ENCODE peak calls at places on chromosomes 16 and 17, in ten cellular contexts. One of them, this sample, is unnamed.

GRCh38 chr17:67491009-67491677 is 114.1 kb downstream of the PITPNC1 start:
- DNase-seq in HuH-7.5: no peak
- DNase-seq in kidney glomerular epithelial cell: peak; percentile 64
- DNase-seq in activated CD4-positive, CD25-positive, alpha-beta regulatory T cell: no peak
- DNase-seq in MV-4-11: peak; percentile 95
- DNase-seq in tibial nerve: peak; percentile 80
- DNase-seq in colonic mucosa: peak; percentile 51
- DNase-seq in aorta: peak; percentile 91
- DNase-seq in stimulated activated CD4-positive, alpha-beta T cell treated with anti-CD3 and anti-CD28 coated beads, Interleukin-15, amount 100 ng/mL, for 24 hours: no peak
- DNase-seq in foreskin melanocyte: peak; percentile 38
- DNase-seq in this sample: no peak

GRCh38 chr16:67158637-67159600 is 790 bp downstream of the TRADD start:
- DNase-seq in HuH-7.5: peak; percentile 59
- DNase-seq in kidney glomerular epithelial cell: no peak
- DNase-seq in activated CD4-positive, CD25-positive, alpha-beta regulatory T cell: peak; percentile 46
- DNase-seq in MV-4-11: peak; percentile 55
- DNase-seq in tibial nerve: no peak
- DNase-seq in colonic mucosa: peak; percentile 76
- DNase-seq in aorta: peak; percentile 86
- DNase-seq in stimulated activated CD4-positive, alpha-beta T cell treated with anti-CD3 and anti-CD28 coated beads, Interleukin-15, amount 100 ng/mL, for 24 hours: peak; percentile 88
- DNase-seq in foreskin melanocyte: no peak
- DNase-seq in this sample: no peak

GRCh38 chr16:4904942-4905615 is 31.9 kb downstream of the PPL start:
- DNase-seq in HuH-7.5: no peak
- DNase-seq in kidney glomerular epithelial cell: no peak
- DNase-seq in activated CD4-positive, CD25-positive, alpha-beta regulatory T cell: no peak
- DNase-seq in MV-4-11: no peak
- DNase-seq in tibial nerve: no peak
- DNase-seq in colonic mucosa: no peak
- DNase-seq in aorta: no peak
- DNase-seq in stimulated activated CD4-positive, alpha-beta T cell treated with anti-CD3 and anti-CD28 coated beads, Interleukin-15, amount 100 ng/mL, for 24 hours: no peak
- DNase-seq in foreskin melanocyte: peak; percentile 79
- DNase-seq in this sample: no peak

GRCh38 chr17:11948791-11949190 is 48.5 kb downstream of the ZNF18 start:
- DNase-seq in HuH-7.5: no peak
- DNase-seq in kidney glomerular epithelial cell: no peak
- DNase-seq in activated CD4-positive, CD25-positive, alpha-beta regulatory T cell: no peak
- DNase-seq in MV-4-11: no peak
- DNase-seq in tibial nerve: peak; percentile 28
- DNase-seq in colonic mucosa: no peak
- DNase-seq in aorta: no peak
- DNase-seq in stimulated activated CD4-positive, alpha-beta T cell treated with anti-CD3 and anti-CD28 coated beads, Interleukin-15, amount 100 ng/mL, for 24 hours: no peak
- DNase-seq in foreskin melanocyte: no peak
- DNase-seq in this sample: no peak

GRCh38 chr17:28324776-28325175 is 5.8 kb downstream of the TMEM97 start:
- DNase-seq in HuH-7.5: no peak
- DNase-seq in kidney glomerular epithelial cell: no peak
- DNase-seq in activated CD4-positive, CD25-positive, alpha-beta regulatory T cell: no peak
- DNase-seq in MV-4-11: peak; percentile 64
- DNase-seq in tibial nerve: no peak
- DNase-seq in colonic mucosa: no peak
- DNase-seq in aorta: no peak
- DNase-seq in stimulated activated CD4-positive, alpha-beta T cell treated with anti-CD3 and anti-CD28 coated beads, Interleukin-15, amount 100 ng/mL, for 24 hours: no peak
- DNase-seq in foreskin melanocyte: no peak
- DNase-seq in this sample: peak; percentile 14

GRCh38 chr17:14775761-14776492 is 475.0 kb downstream of the HS3ST3B1 start:
- DNase-seq in HuH-7.5: no peak
- DNase-seq in kidney glomerular epithelial cell: no peak
- DNase-seq in activated CD4-positive, CD25-positive, alpha-beta regulatory T cell: no peak
- DNase-seq in MV-4-11: no peak
- DNase-seq in tibial nerve: no peak
- DNase-seq in colonic mucosa: no peak
- DNase-seq in aorta: no peak
- DNase-seq in stimulated activated CD4-positive, alpha-beta T cell treated with anti-CD3 and anti-CD28 coated beads, Interleukin-15, amount 100 ng/mL, for 24 hours: no peak
- DNase-seq in foreskin melanocyte: no peak
- DNase-seq in this sample: no peak

GRCh38 chr17:36182176-36183000 is 6.0 kb upstream of the TBC1D3B start:
- DNase-seq in HuH-7.5: no peak
- DNase-seq in kidney glomerular epithelial cell: no peak
- DNase-seq in activated CD4-positive, CD25-positive, alpha-beta regulatory T cell: no peak
- DNase-seq in MV-4-11: no peak
- DNase-seq in tibial nerve: no peak
- DNase-seq in colonic mucosa: no peak
- DNase-seq in aorta: peak; percentile 70
- DNase-seq in stimulated activated CD4-positive, alpha-beta T cell treated with anti-CD3 and anti-CD28 coated beads, Interleukin-15, amount 100 ng/mL, for 24 hours: no peak
- DNase-seq in foreskin melanocyte: no peak
- DNase-seq in this sample: no peak

GRCh38 chr17:62715882-62716390 is 88.5 kb downstream of the MRC2 start:
- DNase-seq in HuH-7.5: no peak
- DNase-seq in kidney glomerular epithelial cell: no peak
- DNase-seq in activated CD4-positive, CD25-positive, alpha-beta regulatory T cell: no peak
- DNase-seq in MV-4-11: no peak
- DNase-seq in tibial nerve: no peak
- DNase-seq in colonic mucosa: no peak
- DNase-seq in aorta: no peak
- DNase-seq in stimulated activated CD4-positive, alpha-beta T cell treated with anti-CD3 and anti-CD28 coated beads, Interleukin-15, amount 100 ng/mL, for 24 hours: no peak
- DNase-seq in foreskin melanocyte: no peak
- DNase-seq in this sample: no peak

GRCh38 chr17:11598274-11599221 is at the start of gene DNAH9:
- DNase-seq in HuH-7.5: no peak
- DNase-seq in kidney glomerular epithelial cell: peak; percentile 89
- DNase-seq in activated CD4-positive, CD25-positive, alpha-beta regulatory T cell: no peak
- DNase-seq in MV-4-11: no peak
- DNase-seq in tibial nerve: peak; percentile 95
- DNase-seq in colonic mucosa: peak; percentile 98
- DNase-seq in aorta: peak; percentile 94
- DNase-seq in stimulated activated CD4-positive, alpha-beta T cell treated with anti-CD3 and anti-CD28 coated beads, Interleukin-15, amount 100 ng/mL, for 24 hours: peak; percentile 66
- DNase-seq in foreskin melanocyte: peak; percentile 6
- DNase-seq in this sample: no peak

GRCh38 chr16:28504707-28505404 is 1.8 kb downstream of the IL27 start:
- DNase-seq in HuH-7.5: peak; percentile 61
- DNase-seq in kidney glomerular epithelial cell: no peak
- DNase-seq in activated CD4-positive, CD25-positive, alpha-beta regulatory T cell: no peak
- DNase-seq in MV-4-11: no peak
- DNase-seq in tibial nerve: no peak
- DNase-seq in colonic mucosa: peak; percentile 65
- DNase-seq in aorta: no peak
- DNase-seq in stimulated activated CD4-positive, alpha-beta T cell treated with anti-CD3 and anti-CD28 coated beads, Interleukin-15, amount 100 ng/mL, for 24 hours: no peak
- DNase-seq in foreskin melanocyte: no peak
- DNase-seq in this sample: no peak

GRCh38 chr17:40621558-40621957 is 26.1 kb downstream of the SMARCE1 start:
- DNase-seq in HuH-7.5: no peak
- DNase-seq in kidney glomerular epithelial cell: no peak
- DNase-seq in activated CD4-positive, CD25-positive, alpha-beta regulatory T cell: no peak
- DNase-seq in MV-4-11: no peak
- DNase-seq in tibial nerve: no peak
- DNase-seq in colonic mucosa: no peak
- DNase-seq in aorta: no peak
- DNase-seq in stimulated activated CD4-positive, alpha-beta T cell treated with anti-CD3 and anti-CD28 coated beads, Interleukin-15, amount 100 ng/mL, for 24 hours: no peak
- DNase-seq in foreskin melanocyte: no peak
- DNase-seq in this sample: no peak

GRCh38 chr17:83079340-83079747 is at the start of gene METRNL:
- DNase-seq in HuH-7.5: peak; percentile 92
- DNase-seq in kidney glomerular epithelial cell: peak; percentile 19
- DNase-seq in activated CD4-positive, CD25-positive, alpha-beta regulatory T cell: peak; percentile 38
- DNase-seq in MV-4-11: peak; percentile 35
- DNase-seq in tibial nerve: no peak
- DNase-seq in colonic mucosa: peak; percentile 83
- DNase-seq in aorta: peak; percentile 95
- DNase-seq in stimulated activated CD4-positive, alpha-beta T cell treated with anti-CD3 and anti-CD28 coated beads, Interleukin-15, amount 100 ng/mL, for 24 hours: peak; percentile 75
- DNase-seq in foreskin melanocyte: no peak
- DNase-seq in this sample: peak; percentile 60

GRCh38 chr16:2415085-2415484 is 14.2 kb upstream of the CCNF start:
- DNase-seq in HuH-7.5: no peak
- DNase-seq in kidney glomerular epithelial cell: no peak
- DNase-seq in activated CD4-positive, CD25-positive, alpha-beta regulatory T cell: no peak
- DNase-seq in MV-4-11: no peak
- DNase-seq in tibial nerve: no peak
- DNase-seq in colonic mucosa: no peak
- DNase-seq in aorta: no peak
- DNase-seq in stimulated activated CD4-positive, alpha-beta T cell treated with anti-CD3 and anti-CD28 coated beads, Interleukin-15, amount 100 ng/mL, for 24 hours: no peak
- DNase-seq in foreskin melanocyte: no peak
- DNase-seq in this sample: no peak

GRCh38 chr17:57442401-57442823 is 186.1 kb downstream of the MSI2 start:
- DNase-seq in HuH-7.5: no peak
- DNase-seq in kidney glomerular epithelial cell: no peak
- DNase-seq in activated CD4-positive, CD25-positive, alpha-beta regulatory T cell: no peak
- DNase-seq in MV-4-11: no peak
- DNase-seq in tibial nerve: no peak
- DNase-seq in colonic mucosa: no peak
- DNase-seq in aorta: no peak
- DNase-seq in stimulated activated CD4-positive, alpha-beta T cell treated with anti-CD3 and anti-CD28 coated beads, Interleukin-15, amount 100 ng/mL, for 24 hours: no peak
- DNase-seq in foreskin melanocyte: peak; percentile 81
- DNase-seq in this sample: no peak

GRCh38 chr17:2214047-2214717 is 89.4 kb downstream of the SMG6 start:
- DNase-seq in HuH-7.5: no peak
- DNase-seq in kidney glomerular epithelial cell: peak; percentile 61
- DNase-seq in activated CD4-positive, CD25-positive, alpha-beta regulatory T cell: no peak
- DNase-seq in MV-4-11: peak; percentile 64
- DNase-seq in tibial nerve: peak; percentile 52
- DNase-seq in colonic mucosa: no peak
- DNase-seq in aorta: peak; percentile 86
- DNase-seq in stimulated activated CD4-positive, alpha-beta T cell treated with anti-CD3 and anti-CD28 coated beads, Interleukin-15, amount 100 ng/mL, for 24 hours: peak; percentile 42
- DNase-seq in foreskin melanocyte: peak; percentile 35
- DNase-seq in this sample: no peak

GRCh38 chr16:19505600-19506303 is 16.1 kb downstream of the GDE1 start:
- DNase-seq in HuH-7.5: no peak
- DNase-seq in kidney glomerular epithelial cell: no peak
- DNase-seq in activated CD4-positive, CD25-positive, alpha-beta regulatory T cell: no peak
- DNase-seq in MV-4-11: no peak
- DNase-seq in tibial nerve: peak; percentile 72
- DNase-seq in colonic mucosa: no peak
- DNase-seq in aorta: no peak
- DNase-seq in stimulated activated CD4-positive, alpha-beta T cell treated with anti-CD3 and anti-CD28 coated beads, Interleukin-15, amount 100 ng/mL, for 24 hours: no peak
- DNase-seq in foreskin melanocyte: peak; percentile 26
- DNase-seq in this sample: no peak

GRCh38 chr17:69654981-69655581 is 240.6 kb downstream of the MAP2K6 start:
- DNase-seq in HuH-7.5: no peak
- DNase-seq in kidney glomerular epithelial cell: peak; percentile 82
- DNase-seq in activated CD4-positive, CD25-positive, alpha-beta regulatory T cell: no peak
- DNase-seq in MV-4-11: no peak
- DNase-seq in tibial nerve: no peak
- DNase-seq in colonic mucosa: no peak
- DNase-seq in aorta: no peak
- DNase-seq in stimulated activated CD4-positive, alpha-beta T cell treated with anti-CD3 and anti-CD28 coated beads, Interleukin-15, amount 100 ng/mL, for 24 hours: no peak
- DNase-seq in foreskin melanocyte: no peak
- DNase-seq in this sample: no peak

GRCh38 chr16:14286381-14287230 is 215.5 kb downstream of the MRTFB start:
- DNase-seq in HuH-7.5: no peak
- DNase-seq in kidney glomerular epithelial cell: no peak
- DNase-seq in activated CD4-positive, CD25-positive, alpha-beta regulatory T cell: no peak
- DNase-seq in MV-4-11: no peak
- DNase-seq in tibial nerve: no peak
- DNase-seq in colonic mucosa: peak; percentile 35
- DNase-seq in aorta: peak; percentile 69
- DNase-seq in stimulated activated CD4-positive, alpha-beta T cell treated with anti-CD3 and anti-CD28 coated beads, Interleukin-15, amount 100 ng/mL, for 24 hours: no peak
- DNase-seq in foreskin melanocyte: no peak
- DNase-seq in this sample: no peak

GRCh38 chr16:51638338-51639135 is 487.5 kb upstream of the SALL1 start:
- DNase-seq in HuH-7.5: no peak
- DNase-seq in kidney glomerular epithelial cell: no peak
- DNase-seq in activated CD4-positive, CD25-positive, alpha-beta regulatory T cell: no peak
- DNase-seq in MV-4-11: no peak
- DNase-seq in tibial nerve: no peak
- DNase-seq in colonic mucosa: no peak
- DNase-seq in aorta: no peak
- DNase-seq in stimulated activated CD4-positive, alpha-beta T cell treated with anti-CD3 and anti-CD28 coated beads, Interleukin-15, amount 100 ng/mL, for 24 hours: no peak
- DNase-seq in foreskin melanocyte: no peak
- DNase-seq in this sample: no peak

GRCh38 chr16:10408824-10409381 is 23.0 kb downstream of the ATF7IP2 start:
- DNase-seq in HuH-7.5: no peak
- DNase-seq in kidney glomerular epithelial cell: no peak
- DNase-seq in activated CD4-positive, CD25-positive, alpha-beta regulatory T cell: no peak
- DNase-seq in MV-4-11: peak; percentile 35
- DNase-seq in tibial nerve: no peak
- DNase-seq in colonic mucosa: no peak
- DNase-seq in aorta: no peak
- DNase-seq in stimulated activated CD4-positive, alpha-beta T cell treated with anti-CD3 and anti-CD28 coated beads, Interleukin-15, amount 100 ng/mL, for 24 hours: no peak
- DNase-seq in foreskin melanocyte: peak; percentile 2
- DNase-seq in this sample: no peak

GRCh38 chr17:58352843-58353719 is 1.1 kb upstream of the SUPT4H1 start:
- DNase-seq in HuH-7.5: no peak
- DNase-seq in kidney glomerular epithelial cell: no peak
- DNase-seq in activated CD4-positive, CD25-positive, alpha-beta regulatory T cell: no peak
- DNase-seq in MV-4-11: peak; percentile 65
- DNase-seq in tibial nerve: no peak
- DNase-seq in colonic mucosa: no peak
- DNase-seq in aorta: peak; percentile 75
- DNase-seq in stimulated activated CD4-positive, alpha-beta T cell treated with anti-CD3 and anti-CD28 coated beads, Interleukin-15, amount 100 ng/mL, for 24 hours: peak; percentile 62
- DNase-seq in foreskin melanocyte: peak; percentile 51
- DNase-seq in this sample: no peak

GRCh38 chr16:88531931-88532433 is 38.2 kb upstream of the ZC3H18 start:
- DNase-seq in HuH-7.5: no peak
- DNase-seq in kidney glomerular epithelial cell: no peak
- DNase-seq in activated CD4-positive, CD25-positive, alpha-beta regulatory T cell: no peak
- DNase-seq in MV-4-11: no peak
- DNase-seq in tibial nerve: no peak
- DNase-seq in colonic mucosa: no peak
- DNase-seq in aorta: no peak
- DNase-seq in stimulated activated CD4-positive, alpha-beta T cell treated with anti-CD3 and anti-CD28 coated beads, Interleukin-15, amount 100 ng/mL, for 24 hours: no peak
- DNase-seq in foreskin melanocyte: no peak
- DNase-seq in this sample: no peak

GRCh38 chr17:28975634-28976033 is 24.3 kb upstream of the PHF12 start:
- DNase-seq in HuH-7.5: no peak
- DNase-seq in kidney glomerular epithelial cell: no peak
- DNase-seq in activated CD4-positive, CD25-positive, alpha-beta regulatory T cell: no peak
- DNase-seq in MV-4-11: no peak
- DNase-seq in tibial nerve: no peak
- DNase-seq in colonic mucosa: no peak
- DNase-seq in aorta: no peak
- DNase-seq in stimulated activated CD4-positive, alpha-beta T cell treated with anti-CD3 and anti-CD28 coated beads, Interleukin-15, amount 100 ng/mL, for 24 hours: no peak
- DNase-seq in foreskin melanocyte: no peak
- DNase-seq in this sample: no peak

GRCh38 chr16:19481291-19481690 is 40.6 kb downstream of the GDE1 start:
- DNase-seq in HuH-7.5: no peak
- DNase-seq in kidney glomerular epithelial cell: no peak
- DNase-seq in activated CD4-positive, CD25-positive, alpha-beta regulatory T cell: no peak
- DNase-seq in MV-4-11: no peak
- DNase-seq in tibial nerve: no peak
- DNase-seq in colonic mucosa: no peak
- DNase-seq in aorta: no peak
- DNase-seq in stimulated activated CD4-positive, alpha-beta T cell treated with anti-CD3 and anti-CD28 coated beads, Interleukin-15, amount 100 ng/mL, for 24 hours: no peak
- DNase-seq in foreskin melanocyte: no peak
- DNase-seq in this sample: no peak

GRCh38 chr17:51707216-51707615 is 446.9 kb downstream of the UTP18 start:
- DNase-seq in HuH-7.5: no peak
- DNase-seq in kidney glomerular epithelial cell: no peak
- DNase-seq in activated CD4-positive, CD25-positive, alpha-beta regulatory T cell: no peak
- DNase-seq in MV-4-11: no peak
- DNase-seq in tibial nerve: no peak
- DNase-seq in colonic mucosa: no peak
- DNase-seq in aorta: no peak
- DNase-seq in stimulated activated CD4-positive, alpha-beta T cell treated with anti-CD3 and anti-CD28 coated beads, Interleukin-15, amount 100 ng/mL, for 24 hours: no peak
- DNase-seq in foreskin melanocyte: no peak
- DNase-seq in this sample: no peak

GRCh38 chr16:57976331-57976796 is 5.4 kb upstream of the CNGB1 start:
- DNase-seq in HuH-7.5: no peak
- DNase-seq in kidney glomerular epithelial cell: no peak
- DNase-seq in activated CD4-positive, CD25-positive, alpha-beta regulatory T cell: no peak
- DNase-seq in MV-4-11: no peak
- DNase-seq in tibial nerve: no peak
- DNase-seq in colonic mucosa: no peak
- DNase-seq in aorta: no peak
- DNase-seq in stimulated activated CD4-positive, alpha-beta T cell treated with anti-CD3 and anti-CD28 coated beads, Interleukin-15, amount 100 ng/mL, for 24 hours: no peak
- DNase-seq in foreskin melanocyte: peak; percentile 50
- DNase-seq in this sample: no peak

GRCh38 chr17:39608142-39608541 is 422 bp upstream of the NEUROD2 start:
- DNase-seq in HuH-7.5: no peak
- DNase-seq in kidney glomerular epithelial cell: no peak
- DNase-seq in activated CD4-positive, CD25-positive, alpha-beta regulatory T cell: no peak
- DNase-seq in MV-4-11: no peak
- DNase-seq in tibial nerve: no peak
- DNase-seq in colonic mucosa: no peak
- DNase-seq in aorta: no peak
- DNase-seq in stimulated activated CD4-positive, alpha-beta T cell treated with anti-CD3 and anti-CD28 coated beads, Interleukin-15, amount 100 ng/mL, for 24 hours: no peak
- DNase-seq in foreskin melanocyte: no peak
- DNase-seq in this sample: no peak

GRCh38 chr16:30077656-30078055 is 1.9 kb downstream of the PPP4C start:
- DNase-seq in HuH-7.5: no peak
- DNase-seq in kidney glomerular epithelial cell: no peak
- DNase-seq in activated CD4-positive, CD25-positive, alpha-beta regulatory T cell: no peak
- DNase-seq in MV-4-11: no peak
- DNase-seq in tibial nerve: no peak
- DNase-seq in colonic mucosa: no peak
- DNase-seq in aorta: no peak
- DNase-seq in stimulated activated CD4-positive, alpha-beta T cell treated with anti-CD3 and anti-CD28 coated beads, Interleukin-15, amount 100 ng/mL, for 24 hours: no peak
- DNase-seq in foreskin melanocyte: no peak
- DNase-seq in this sample: no peak

This sample was measured in Kasumi-1.